ENCODE peak calls at places on chromosome 3, in five cellular contexts. D is left ventricle myocardium superior; N is astrocyte of the spinal cord; Z is putamen; T is activated effector memory CD4-positive, alpha-beta T cell treated with Interleukin-2 at 50 U/mL for 16 hours. R is an unnamed sample.
A peak's percentile ranks its signal among the peaks of the same experiment; 100 is the strongest.

GRCh38 chr3:174023445-174023844 is 625.9 kb downstream of the NLGN1 start:
- DNase-seq in D (no peak), N (peak; percentile 36), Z (no peak), T (no peak), R (no peak)

GRCh38 chr3:13571264-13571663 is 22.3 kb downstream of the FBLN2 start:
- DNase-seq in D (no peak), N (no peak), Z (no peak), T (no peak), R (no peak)

GRCh38 chr3:19931180-19931692 is 2.8 kb downstream of the EFHB start:
- DNase-seq in D (no peak), N (no peak), Z (peak; percentile 24), T (no peak), R (no peak)

GRCh38 chr3:1987983-1988382 is 110.7 kb upstream of the CNTN4 start:
- DNase-seq in D (no peak), N (no peak), Z (no peak), T (no peak), R (peak; percentile 34)

GRCh38 chr3:22671848-22672247 is 531.3 kb upstream of the UBE2E2 start:
- DNase-seq in D (no peak), N (no peak), Z (no peak), T (no peak), R (no peak)

GRCh38 chr3:169227911-169228310 is 435.6 kb downstream of the MECOM start:
- DNase-seq in D (no peak), N (peak; percentile 71), Z (no peak), T (no peak), R (no peak)

GRCh38 chr3:198079771-198080520 is 119.9 kb downstream of the LMLN start:
- DNase-seq in D (no peak), N (no peak), Z (peak; percentile 75), T (peak; percentile 14), R (peak; percentile 45)

GRCh38 chr3:30440880-30441279 is 165.5 kb upstream of the TGFBR2 start:
- DNase-seq in D (no peak), N (peak; percentile 77), Z (no peak), T (no peak), R (no peak)

GRCh38 chr3:43016513-43016865 is 37.4 kb downstream of the GASK1A start:
- DNase-seq in D (no peak), N (no peak), Z (no peak), T (no peak), R (no peak)

GRCh38 chr3:13380991-13381390 is 39.1 kb downstream of the NUP210 start:
- DNase-seq in D (no peak), N (no peak), Z (peak; percentile 34), T (no peak), R (no peak)

GRCh38 chr3:79726795-79727194 is 41.0 kb downstream of the ROBO1 start:
- DNase-seq in D (no peak), N (no peak), Z (no peak), T (no peak), R (no peak)

GRCh38 chr3:49024449-49024848 is 2.5 kb downstream of the NDUFAF3 start:
- DNase-seq in D (no peak), N (no peak), Z (no peak), T (no peak), R (no peak)

GRCh38 chr3:190695225-190695624 is 167.3 kb downstream of the GMNC start:
- DNase-seq in D (no peak), N (no peak), Z (no peak), T (no peak), R (no peak)

GRCh38 chr3:197465197-197465995 is 90.4 kb downstream of the BDH1 start:
- DNase-seq in D (no peak), N (no peak), Z (no peak), T (no peak), R (no peak)

GRCh38 chr3:94928921-94929320 is 866.1 kb downstream of the NSUN3 start:
- DNase-seq in D (no peak), N (peak; percentile 83), Z (no peak), T (no peak), R (no peak)

GRCh38 chr3:17478673-17479072 is 263.8 kb downstream of the TBC1D5 start:
- DNase-seq in D (no peak), N (peak; percentile 33), Z (no peak), T (no peak), R (no peak)

GRCh38 chr3:189683576-189684255 is 52.5 kb downstream of the TP63 start:
- DNase-seq in D (no peak), N (no peak), Z (no peak), T (no peak), R (no peak)

GRCh38 chr3:192409203-192409837 is 318.0 kb downstream of the FGF12 start:
- DNase-seq in D (peak; percentile 55), N (peak; percentile 47), Z (no peak), T (no peak), R (peak; percentile 80)

GRCh38 chr3:183435701-183436100 is 7.3 kb upstream of the MCF2L2 start:
- DNase-seq in D (no peak), N (no peak), Z (no peak), T (no peak), R (no peak)

GRCh38 chr3:193560870-193561269 is 6.2 kb upstream of the ATP13A4 start:
- DNase-seq in D (peak; percentile 48), N (no peak), Z (peak; percentile 56), T (no peak), R (no peak)

GRCh38 chr3:147195896-147196295 is 210.4 kb downstream of the ZIC4 start:
- DNase-seq in D (no peak), N (peak; percentile 24), Z (no peak), T (no peak), R (no peak)

GRCh38 chr3:57600195-57600594 is 3.1 kb upstream of the ARF4 start:
- DNase-seq in D (no peak), N (no peak), Z (no peak), T (no peak), R (no peak)

GRCh38 chr3:162719684-162720341 is 1223.2 kb downstream of the OTOL1 start:
- DNase-seq in D (no peak), N (peak; percentile 96), Z (no peak), T (no peak), R (no peak)

GRCh38 chr3:54278960-54279359 is 156.6 kb downstream of the CACNA2D3 start:
- DNase-seq in D (no peak), N (no peak), Z (no peak), T (no peak), R (no peak)

GRCh38 chr3:38453914-38454178 is 156 bp downstream of the ACVR2B start:
- DNase-seq in D (no peak), N (no peak), Z (no peak), T (no peak), R (no peak)

GRCh38 chr3:57331078-57331477 is 38.6 kb upstream of the ASB14 start:
- DNase-seq in D (no peak), N (no peak), Z (no peak), T (no peak), R (no peak)

R was measured in H7.